ENCODE peak calls at places on chromosomes 16 and 17, in six cellular contexts. One of them, this sample, is unnamed.

GRCh38 chr17:75087558-75088453 is at the start of gene SLC16A5:
- DNase-seq in epithelial cell of esophagus: peak
- DNase-seq in fibroblast of lung: peak
- DNase-seq in stimulated activated CD8-positive, alpha-beta memory T cell treated with anti-CD3 and anti-CD28 coated beads, Interleukin-12 subunit alpha, Interleukin-12 subunit beta, amount 100 ng/mL, for 1 hour: no peak
- DNase-seq in posterior vena cava: peak
- DNase-seq in GM12892: peak
- DNase-seq in this sample: peak

GRCh38 chr16:10609410-10609774 is 29.0 kb upstream of the EMP2 start:
- DNase-seq in posterior vena cava: no peak
- DNase-seq in epithelial cell of esophagus: peak
- DNase-seq in fibroblast of lung: peak
- DNase-seq in GM12892: no peak
- DNase-seq in stimulated activated CD8-positive, alpha-beta memory T cell treated with anti-CD3 and anti-CD28 coated beads, Interleukin-12 subunit alpha, Interleukin-12 subunit beta, amount 100 ng/mL, for 1 hour: no peak
- DNase-seq in this sample: peak

GRCh38 chr17:31412511-31412910 is 21.0 kb downstream of the RAB11FIP4 start:
- DNase-seq in posterior vena cava: peak
- DNase-seq in stimulated activated CD8-positive, alpha-beta memory T cell treated with anti-CD3 and anti-CD28 coated beads, Interleukin-12 subunit alpha, Interleukin-12 subunit beta, amount 100 ng/mL, for 1 hour: no peak
- DNase-seq in GM12892: no peak
- DNase-seq in fibroblast of lung: no peak
- DNase-seq in epithelial cell of esophagus: no peak
- DNase-seq in this sample: no peak

GRCh38 chr17:3916013-3916696 is at the start of gene P2RX1:
- DNase-seq in fibroblast of lung: no peak
- DNase-seq in stimulated activated CD8-positive, alpha-beta memory T cell treated with anti-CD3 and anti-CD28 coated beads, Interleukin-12 subunit alpha, Interleukin-12 subunit beta, amount 100 ng/mL, for 1 hour: no peak
- DNase-seq in posterior vena cava: peak
- DNase-seq in GM12892: no peak
- DNase-seq in epithelial cell of esophagus: no peak
- DNase-seq in this sample: no peak

GRCh38 chr16:6019490-6019991 is 921.9 kb upstream of the EEF2KMT start:
- DNase-seq in posterior vena cava: no peak
- DNase-seq in fibroblast of lung: no peak
- DNase-seq in epithelial cell of esophagus: no peak
- DNase-seq in GM12892: no peak
- DNase-seq in stimulated activated CD8-positive, alpha-beta memory T cell treated with anti-CD3 and anti-CD28 coated beads, Interleukin-12 subunit alpha, Interleukin-12 subunit beta, amount 100 ng/mL, for 1 hour: no peak
- DNase-seq in this sample: no peak

GRCh38 chr16:14298374-14299122 is 227.4 kb downstream of the MRTFB start:
- DNase-seq in posterior vena cava: peak
- DNase-seq in GM12892: no peak
- DNase-seq in fibroblast of lung: no peak
- DNase-seq in epithelial cell of esophagus: no peak
- DNase-seq in stimulated activated CD8-positive, alpha-beta memory T cell treated with anti-CD3 and anti-CD28 coated beads, Interleukin-12 subunit alpha, Interleukin-12 subunit beta, amount 100 ng/mL, for 1 hour: no peak
- DNase-seq in this sample: no peak

GRCh38 chr16:20906225-20906870 is 5.8 kb downstream of the LYRM1 start:
- DNase-seq in GM12892: no peak
- DNase-seq in epithelial cell of esophagus: peak
- DNase-seq in stimulated activated CD8-positive, alpha-beta memory T cell treated with anti-CD3 and anti-CD28 coated beads, Interleukin-12 subunit alpha, Interleukin-12 subunit beta, amount 100 ng/mL, for 1 hour: no peak
- DNase-seq in fibroblast of lung: peak
- DNase-seq in posterior vena cava: no peak
- DNase-seq in this sample: peak

GRCh38 chr16:22183901-22184614 is 21.8 kb downstream of the SDR42E2 start:
- DNase-seq in GM12892: no peak
- DNase-seq in posterior vena cava: no peak
- DNase-seq in fibroblast of lung: no peak
- DNase-seq in stimulated activated CD8-positive, alpha-beta memory T cell treated with anti-CD3 and anti-CD28 coated beads, Interleukin-12 subunit alpha, Interleukin-12 subunit beta, amount 100 ng/mL, for 1 hour: no peak
- DNase-seq in epithelial cell of esophagus: no peak
- DNase-seq in this sample: no peak

GRCh38 chr16:19837331-19837943 is 47.2 kb downstream of the GPRC5B start:
- DNase-seq in fibroblast of lung: no peak
- DNase-seq in GM12892: no peak
- DNase-seq in posterior vena cava: no peak
- DNase-seq in stimulated activated CD8-positive, alpha-beta memory T cell treated with anti-CD3 and anti-CD28 coated beads, Interleukin-12 subunit alpha, Interleukin-12 subunit beta, amount 100 ng/mL, for 1 hour: no peak
- DNase-seq in epithelial cell of esophagus: no peak
- DNase-seq in this sample: no peak

GRCh38 chr17:3861761-3862681 is 16.0 kb upstream of the NCBP3 start:
- DNase-seq in GM12892: no peak
- DNase-seq in posterior vena cava: no peak
- DNase-seq in stimulated activated CD8-positive, alpha-beta memory T cell treated with anti-CD3 and anti-CD28 coated beads, Interleukin-12 subunit alpha, Interleukin-12 subunit beta, amount 100 ng/mL, for 1 hour: no peak
- DNase-seq in fibroblast of lung: no peak
- DNase-seq in epithelial cell of esophagus: no peak
- DNase-seq in this sample: no peak

GRCh38 chr16:8713635-8714097 is 39.2 kb downstream of the ABAT start:
- DNase-seq in GM12892: no peak
- DNase-seq in fibroblast of lung: no peak
- DNase-seq in posterior vena cava: no peak
- DNase-seq in epithelial cell of esophagus: no peak
- DNase-seq in stimulated activated CD8-positive, alpha-beta memory T cell treated with anti-CD3 and anti-CD28 coated beads, Interleukin-12 subunit alpha, Interleukin-12 subunit beta, amount 100 ng/mL, for 1 hour: no peak
- DNase-seq in this sample: no peak

GRCh38 chr16:64981568-64982281 is 140.1 kb downstream of the CDH11 start:
- DNase-seq in GM12892: no peak
- DNase-seq in posterior vena cava: no peak
- DNase-seq in stimulated activated CD8-positive, alpha-beta memory T cell treated with anti-CD3 and anti-CD28 coated beads, Interleukin-12 subunit alpha, Interleukin-12 subunit beta, amount 100 ng/mL, for 1 hour: no peak
- DNase-seq in fibroblast of lung: no peak
- DNase-seq in epithelial cell of esophagus: no peak
- DNase-seq in this sample: peak

GRCh38 chr17:2598166-2598565 is 4.7 kb downstream of the PAFAH1B1 start:
- DNase-seq in fibroblast of lung: peak
- DNase-seq in GM12892: no peak
- DNase-seq in epithelial cell of esophagus: peak
- DNase-seq in posterior vena cava: no peak
- DNase-seq in stimulated activated CD8-positive, alpha-beta memory T cell treated with anti-CD3 and anti-CD28 coated beads, Interleukin-12 subunit alpha, Interleukin-12 subunit beta, amount 100 ng/mL, for 1 hour: no peak
- DNase-seq in this sample: peak

GRCh38 chr16:88064889-88065746 is 113.9 kb downstream of the BANP start:
- DNase-seq in fibroblast of lung: no peak
- DNase-seq in posterior vena cava: peak
- DNase-seq in GM12892: no peak
- DNase-seq in stimulated activated CD8-positive, alpha-beta memory T cell treated with anti-CD3 and anti-CD28 coated beads, Interleukin-12 subunit alpha, Interleukin-12 subunit beta, amount 100 ng/mL, for 1 hour: no peak
- DNase-seq in epithelial cell of esophagus: no peak
- DNase-seq in this sample: no peak

GRCh38 chr17:13269196-13269595 is 251.4 kb upstream of the ELAC2 start:
- DNase-seq in GM12892: no peak
- DNase-seq in posterior vena cava: no peak
- DNase-seq in stimulated activated CD8-positive, alpha-beta memory T cell treated with anti-CD3 and anti-CD28 coated beads, Interleukin-12 subunit alpha, Interleukin-12 subunit beta, amount 100 ng/mL, for 1 hour: no peak
- DNase-seq in fibroblast of lung: no peak
- DNase-seq in epithelial cell of esophagus: no peak
- DNase-seq in this sample: no peak

GRCh38 chr17:6677158-6677831 is 25.7 kb downstream of the C17orf100 start:
- DNase-seq in GM12892: no peak
- DNase-seq in posterior vena cava: peak
- DNase-seq in epithelial cell of esophagus: peak
- DNase-seq in fibroblast of lung: no peak
- DNase-seq in stimulated activated CD8-positive, alpha-beta memory T cell treated with anti-CD3 and anti-CD28 coated beads, Interleukin-12 subunit alpha, Interleukin-12 subunit beta, amount 100 ng/mL, for 1 hour: no peak
- DNase-seq in this sample: peak

GRCh38 chr17:42049834-42050359 is 504 bp downstream of the C17orf113 start:
- DNase-seq in GM12892: no peak
- DNase-seq in posterior vena cava: no peak
- DNase-seq in stimulated activated CD8-positive, alpha-beta memory T cell treated with anti-CD3 and anti-CD28 coated beads, Interleukin-12 subunit alpha, Interleukin-12 subunit beta, amount 100 ng/mL, for 1 hour: no peak
- DNase-seq in fibroblast of lung: no peak
- DNase-seq in epithelial cell of esophagus: no peak
- DNase-seq in this sample: no peak

GRCh38 chr17:40373999-40374398 is 9.5 kb upstream of the GJD3 start:
- DNase-seq in epithelial cell of esophagus: no peak
- DNase-seq in fibroblast of lung: no peak
- DNase-seq in GM12892: no peak
- DNase-seq in posterior vena cava: no peak
- DNase-seq in stimulated activated CD8-positive, alpha-beta memory T cell treated with anti-CD3 and anti-CD28 coated beads, Interleukin-12 subunit alpha, Interleukin-12 subunit beta, amount 100 ng/mL, for 1 hour: no peak
- DNase-seq in this sample: no peak

GRCh38 chr17:59914274-59914854 is 21.4 kb downstream of the RPS6KB1 start:
- DNase-seq in stimulated activated CD8-positive, alpha-beta memory T cell treated with anti-CD3 and anti-CD28 coated beads, Interleukin-12 subunit alpha, Interleukin-12 subunit beta, amount 100 ng/mL, for 1 hour: no peak
- DNase-seq in posterior vena cava: no peak
- DNase-seq in fibroblast of lung: peak
- DNase-seq in GM12892: peak
- DNase-seq in epithelial cell of esophagus: peak
- DNase-seq in this sample: peak

GRCh38 chr16:51577621-51578303 is 426.7 kb upstream of the SALL1 start:
- DNase-seq in epithelial cell of esophagus: peak
- DNase-seq in GM12892: no peak
- DNase-seq in stimulated activated CD8-positive, alpha-beta memory T cell treated with anti-CD3 and anti-CD28 coated beads, Interleukin-12 subunit alpha, Interleukin-12 subunit beta, amount 100 ng/mL, for 1 hour: no peak
- DNase-seq in posterior vena cava: no peak
- DNase-seq in fibroblast of lung: peak
- DNase-seq in this sample: no peak

GRCh38 chr17:7982171-7982570 is 20.2 kb upstream of the GUCY2D start:
- DNase-seq in posterior vena cava: no peak
- DNase-seq in fibroblast of lung: peak
- DNase-seq in stimulated activated CD8-positive, alpha-beta memory T cell treated with anti-CD3 and anti-CD28 coated beads, Interleukin-12 subunit alpha, Interleukin-12 subunit beta, amount 100 ng/mL, for 1 hour: no peak
- DNase-seq in epithelial cell of esophagus: peak
- DNase-seq in GM12892: no peak
- DNase-seq in this sample: peak

GRCh38 chr17:50707296-50708049 is at the start of gene ANKRD40:
- DNase-seq in posterior vena cava: peak
- DNase-seq in GM12892: peak
- DNase-seq in stimulated activated CD8-positive, alpha-beta memory T cell treated with anti-CD3 and anti-CD28 coated beads, Interleukin-12 subunit alpha, Interleukin-12 subunit beta, amount 100 ng/mL, for 1 hour: peak
- DNase-seq in epithelial cell of esophagus: peak
- DNase-seq in fibroblast of lung: peak
- DNase-seq in this sample: peak

GRCh38 chr17:39596543-39597267 is 11.0 kb downstream of the NEUROD2 start:
- DNase-seq in fibroblast of lung: no peak
- DNase-seq in stimulated activated CD8-positive, alpha-beta memory T cell treated with anti-CD3 and anti-CD28 coated beads, Interleukin-12 subunit alpha, Interleukin-12 subunit beta, amount 100 ng/mL, for 1 hour: no peak
- DNase-seq in GM12892: no peak
- DNase-seq in posterior vena cava: no peak
- DNase-seq in epithelial cell of esophagus: no peak
- DNase-seq in this sample: no peak

GRCh38 chr16:77780378-77780837 is 8.0 kb upstream of the VAT1L start:
- DNase-seq in fibroblast of lung: peak
- DNase-seq in posterior vena cava: no peak
- DNase-seq in GM12892: no peak
- DNase-seq in epithelial cell of esophagus: peak
- DNase-seq in stimulated activated CD8-positive, alpha-beta memory T cell treated with anti-CD3 and anti-CD28 coated beads, Interleukin-12 subunit alpha, Interleukin-12 subunit beta, amount 100 ng/mL, for 1 hour: no peak
- DNase-seq in this sample: peak

GRCh38 chr16:1002399-1003161 is 21.0 kb downstream of the SOX8 start:
- DNase-seq in GM12892: no peak
- DNase-seq in epithelial cell of esophagus: peak
- DNase-seq in stimulated activated CD8-positive, alpha-beta memory T cell treated with anti-CD3 and anti-CD28 coated beads, Interleukin-12 subunit alpha, Interleukin-12 subunit beta, amount 100 ng/mL, for 1 hour: peak
- DNase-seq in posterior vena cava: no peak
- DNase-seq in fibroblast of lung: peak
- DNase-seq in this sample: peak

GRCh38 chr16:19517424-19518089 is 4.3 kb downstream of the GDE1 start:
- DNase-seq in GM12892: no peak
- DNase-seq in stimulated activated CD8-positive, alpha-beta memory T cell treated with anti-CD3 and anti-CD28 coated beads, Interleukin-12 subunit alpha, Interleukin-12 subunit beta, amount 100 ng/mL, for 1 hour: no peak
- DNase-seq in fibroblast of lung: peak
- DNase-seq in posterior vena cava: no peak
- DNase-seq in epithelial cell of esophagus: peak
- DNase-seq in this sample: no peak

GRCh38 chr17:74201250-74201649 is 2.2 kb upstream of the RPL38 start:
- DNase-seq in fibroblast of lung: peak
- DNase-seq in posterior vena cava: no peak
- DNase-seq in stimulated activated CD8-positive, alpha-beta memory T cell treated with anti-CD3 and anti-CD28 coated beads, Interleukin-12 subunit alpha, Interleukin-12 subunit beta, amount 100 ng/mL, for 1 hour: no peak
- DNase-seq in GM12892: no peak
- DNase-seq in epithelial cell of esophagus: peak
- DNase-seq in this sample: peak

GRCh38 chr16:27430923-27431484 is 29.0 kb downstream of the IL21R start:
- DNase-seq in posterior vena cava: no peak
- DNase-seq in stimulated activated CD8-positive, alpha-beta memory T cell treated with anti-CD3 and anti-CD28 coated beads, Interleukin-12 subunit alpha, Interleukin-12 subunit beta, amount 100 ng/mL, for 1 hour: no peak
- DNase-seq in fibroblast of lung: peak
- DNase-seq in GM12892: no peak
- DNase-seq in epithelial cell of esophagus: no peak
- DNase-seq in this sample: peak

GRCh38 chr16:79071424-79071823 is 529.1 kb downstream of the MAF start:
- DNase-seq in epithelial cell of esophagus: peak
- DNase-seq in posterior vena cava: no peak
- DNase-seq in fibroblast of lung: no peak
- DNase-seq in stimulated activated CD8-positive, alpha-beta memory T cell treated with anti-CD3 and anti-CD28 coated beads, Interleukin-12 subunit alpha, Interleukin-12 subunit beta, amount 100 ng/mL, for 1 hour: no peak
- DNase-seq in GM12892: no peak
- DNase-seq in this sample: no peak

GRCh38 chr16:17773698-17774101 is 302.9 kb upstream of the XYLT1 start:
- DNase-seq in epithelial cell of esophagus: no peak
- DNase-seq in GM12892: no peak
- DNase-seq in fibroblast of lung: peak
- DNase-seq in posterior vena cava: no peak
- DNase-seq in stimulated activated CD8-positive, alpha-beta memory T cell treated with anti-CD3 and anti-CD28 coated beads, Interleukin-12 subunit alpha, Interleukin-12 subunit beta, amount 100 ng/mL, for 1 hour: no peak
- DNase-seq in this sample: peak

GRCh38 chr17:38451840-38452529 is 23.7 kb downstream of the ARHGAP23 start:
- DNase-seq in stimulated activated CD8-positive, alpha-beta memory T cell treated with anti-CD3 and anti-CD28 coated beads, Interleukin-12 subunit alpha, Interleukin-12 subunit beta, amount 100 ng/mL, for 1 hour: no peak
- DNase-seq in GM12892: no peak
- DNase-seq in posterior vena cava: no peak
- DNase-seq in epithelial cell of esophagus: peak
- DNase-seq in fibroblast of lung: peak
- DNase-seq in this sample: peak

GRCh38 chr17:81471804-81472456 is 40.7 kb downstream of the ACTG1 start:
- DNase-seq in fibroblast of lung: peak
- DNase-seq in stimulated activated CD8-positive, alpha-beta memory T cell treated with anti-CD3 and anti-CD28 coated beads, Interleukin-12 subunit alpha, Interleukin-12 subunit beta, amount 100 ng/mL, for 1 hour: no peak
- DNase-seq in GM12892: peak
- DNase-seq in posterior vena cava: peak
- DNase-seq in epithelial cell of esophagus: peak
- DNase-seq in this sample: peak

GRCh38 chr17:68785565-68786486 is 169.4 kb downstream of the ABCA8 start:
- DNase-seq in GM12892: no peak
- DNase-seq in posterior vena cava: no peak
- DNase-seq in stimulated activated CD8-positive, alpha-beta memory T cell treated with anti-CD3 and anti-CD28 coated beads, Interleukin-12 subunit alpha, Interleukin-12 subunit beta, amount 100 ng/mL, for 1 hour: no peak
- DNase-seq in fibroblast of lung: no peak
- DNase-seq in epithelial cell of esophagus: no peak
- DNase-seq in this sample: no peak

GRCh38 chr17:7794063-7794663 is 39.9 kb upstream of the KDM6B start:
- DNase-seq in fibroblast of lung: no peak
- DNase-seq in stimulated activated CD8-positive, alpha-beta memory T cell treated with anti-CD3 and anti-CD28 coated beads, Interleukin-12 subunit alpha, Interleukin-12 subunit beta, amount 100 ng/mL, for 1 hour: no peak
- DNase-seq in posterior vena cava: peak
- DNase-seq in epithelial cell of esophagus: no peak
- DNase-seq in GM12892: no peak
- DNase-seq in this sample: no peak

GRCh38 chr17:63033142-63033541 is 67.1 kb downstream of the TANC2 start:
- DNase-seq in fibroblast of lung: no peak
- DNase-seq in stimulated activated CD8-positive, alpha-beta memory T cell treated with anti-CD3 and anti-CD28 coated beads, Interleukin-12 subunit alpha, Interleukin-12 subunit beta, amount 100 ng/mL, for 1 hour: no peak
- DNase-seq in GM12892: no peak
- DNase-seq in posterior vena cava: no peak
- DNase-seq in epithelial cell of esophagus: no peak
- DNase-seq in this sample: no peak

GRCh38 chr17:68053237-68054030 is 17.9 kb downstream of the KPNA2 start:
- DNase-seq in GM12892: no peak
- DNase-seq in epithelial cell of esophagus: peak
- DNase-seq in stimulated activated CD8-positive, alpha-beta memory T cell treated with anti-CD3 and anti-CD28 coated beads, Interleukin-12 subunit alpha, Interleukin-12 subunit beta, amount 100 ng/mL, for 1 hour: no peak
- DNase-seq in fibroblast of lung: peak
- DNase-seq in posterior vena cava: no peak
- DNase-seq in this sample: peak

GRCh38 chr16:12186774-12187335 is 210.3 kb downstream of the SNX29 start:
- DNase-seq in epithelial cell of esophagus: peak
- DNase-seq in fibroblast of lung: peak
- DNase-seq in posterior vena cava: no peak
- DNase-seq in GM12892: no peak
- DNase-seq in stimulated activated CD8-positive, alpha-beta memory T cell treated with anti-CD3 and anti-CD28 coated beads, Interleukin-12 subunit alpha, Interleukin-12 subunit beta, amount 100 ng/mL, for 1 hour: no peak
- DNase-seq in this sample: no peak

GRCh38 chr16:89697161-89697615 is 4.3 kb downstream of the SPATA2L start:
- DNase-seq in GM12892: no peak
- DNase-seq in fibroblast of lung: no peak
- DNase-seq in posterior vena cava: peak
- DNase-seq in epithelial cell of esophagus: no peak
- DNase-seq in stimulated activated CD8-positive, alpha-beta memory T cell treated with anti-CD3 and anti-CD28 coated beads, Interleukin-12 subunit alpha, Interleukin-12 subunit beta, amount 100 ng/mL, for 1 hour: no peak
- DNase-seq in this sample: no peak